ENCODE peak calls at places on chromosomes 5 and 9, in seven cellular contexts. A is lung; E is transverse colon; H is CD8-positive, alpha-beta memory T cell; U is iPS DF 6.9; G is esophagus squamous epithelium; X is gastrocnemius medialis. N is an unnamed sample.
A peak's percentile ranks its signal among the peaks of the same experiment; 100 is the strongest.

GRCh38 chr5:43042176-43042625 is 2.1 kb upstream of the ANXA2R start:
- DNase-seq in A (peak; percentile 80), E (peak; percentile 79), H (peak; percentile 75), U (no peak), G (no peak), X (no peak), N (no peak)

GRCh38 chr9:81559741-81560140 is 129.6 kb downstream of the TLE1 start:
- DNase-seq in A (no peak), E (no peak), H (no peak), U (no peak), G (no peak), X (no peak), N (peak; percentile 44)

GRCh38 chr5:115601709-115602584 is at the start of gene TICAM2:
- DNase-seq in A (peak; percentile 69), E (peak; percentile 68), H (peak; percentile 36), U (no peak), G (peak; percentile 15), X (peak; percentile 52), N (no peak)

GRCh38 chr5:59746261-59746765 is 147.2 kb downstream of the PDE4D start:
- DNase-seq in A (no peak), E (no peak), H (no peak), U (no peak), G (no peak), X (no peak), N (peak; percentile 51)

GRCh38 chr5:77012601-77013000 is 17.6 kb upstream of the AGGF1 start:
- DNase-seq in A (no peak), E (no peak), H (no peak), U (no peak), G (no peak), X (no peak), N (peak; percentile 5)

GRCh38 chr9:114037249-114037648 is 40.9 kb downstream of the AMBP start:
- DNase-seq in A (no peak), E (no peak), H (no peak), U (no peak), G (no peak), X (no peak), N (no peak)

GRCh38 chr9:137970098-137970497 is 92.5 kb downstream of the CACNA1B start:
- DNase-seq in A (no peak), E (no peak), H (no peak), U (no peak), G (no peak), X (no peak), N (no peak)

GRCh38 chr9:93649610-93650261 is 73.4 kb downstream of the PHF2 start:
- DNase-seq in A (no peak), E (peak; percentile 3), H (no peak), U (no peak), G (no peak), X (no peak), N (no peak)

GRCh38 chr9:8679405-8679951 is 879.9 kb upstream of the DMAC1 start:
- DNase-seq in A (no peak), E (no peak), H (no peak), U (no peak), G (no peak), X (no peak), N (no peak)

GRCh38 chr5:142109356-142110045 is 922 bp downstream of the NDFIP1 start:
- DNase-seq in A (no peak), E (peak; percentile 14), H (no peak), U (no peak), G (no peak), X (peak; percentile 10), N (no peak)

GRCh38 chr5:103894882-103895281 is 332.3 kb upstream of the NUDT12 start:
- DNase-seq in A (no peak), E (no peak), H (no peak), U (no peak), G (no peak), X (no peak), N (no peak)

GRCh38 chr5:26003966-26004365 is 1034.4 kb downstream of the CDH9 start:
- DNase-seq in A (no peak), E (no peak), H (no peak), U (no peak), G (no peak), X (no peak), N (no peak)

GRCh38 chr9:109639666-109640231 is 140.2 kb upstream of the PALM2AKAP2 start:
- DNase-seq in A (no peak), E (no peak), H (no peak), U (no peak), G (no peak), X (no peak), N (no peak)

GRCh38 chr5:80609692-80610091 is 39.6 kb upstream of the ANKRD34B start:
- DNase-seq in A (no peak), E (no peak), H (no peak), U (no peak), G (no peak), X (no peak), N (no peak)

GRCh38 chr5:76332620-76333170 is 70.4 kb upstream of the IQGAP2 start:
- DNase-seq in A (no peak), E (no peak), H (no peak), U (no peak), G (no peak), X (no peak), N (no peak)

GRCh38 chr5:172437445-172438303 is 16.7 kb downstream of the SH3PXD2B start:
- DNase-seq in A (peak; percentile 75), E (peak; percentile 48), H (no peak), U (no peak), G (no peak), X (no peak), N (no peak)

GRCh38 chr5:72412283-72413055 is 92.3 kb downstream of the PTCD2 start:
- DNase-seq in A (no peak), E (no peak), H (no peak), U (no peak), G (no peak), X (no peak), N (no peak)

GRCh38 chr5:10354048-10354872 is 765 bp downstream of the MARCHF6 start:
- DNase-seq in A (no peak), E (peak; percentile 55), H (peak; percentile 21), U (no peak), G (no peak), X (peak; percentile 25), N (no peak)

GRCh38 chr5:80712914-80713313 is 58.1 kb upstream of the DHFR start:
- DNase-seq in A (no peak), E (no peak), H (no peak), U (no peak), G (no peak), X (no peak), N (no peak)

DNA sequence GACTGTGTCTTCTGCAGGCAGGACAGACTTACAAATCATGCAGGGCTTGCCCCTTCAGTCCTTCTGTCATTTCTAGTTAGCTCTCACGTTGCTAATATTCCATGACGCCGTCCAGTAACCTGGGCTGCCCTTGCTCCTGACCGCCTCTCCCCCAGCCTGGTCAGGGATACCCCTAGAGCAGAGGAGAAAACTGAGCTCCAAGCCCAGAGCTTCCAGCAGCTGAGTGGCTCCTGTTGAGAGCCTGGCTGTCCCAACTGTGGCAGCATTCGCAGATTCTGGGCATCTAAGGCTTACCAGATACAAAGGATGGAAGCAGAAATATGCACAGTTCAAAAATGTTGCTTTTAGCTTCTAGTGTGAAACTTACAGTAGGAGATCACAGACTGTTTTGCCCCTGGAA is 185.2 kb downstream of the CD180 start:
- DNase-seq in A (no peak), E (no peak), H (no peak), U (no peak), G (no peak), X (no peak), N (no peak)
- H3K27ac ChIP-seq in A (peak overlapping the region; percentile 34), E (peak overlapping the region; percentile 48), H (no peak overlapping the region), U (no peak overlapping the region), G (peak overlapping the region; percentile 91), X (peak overlapping the region; percentile 90), N (peak overlapping the region; percentile 100)

DNA sequence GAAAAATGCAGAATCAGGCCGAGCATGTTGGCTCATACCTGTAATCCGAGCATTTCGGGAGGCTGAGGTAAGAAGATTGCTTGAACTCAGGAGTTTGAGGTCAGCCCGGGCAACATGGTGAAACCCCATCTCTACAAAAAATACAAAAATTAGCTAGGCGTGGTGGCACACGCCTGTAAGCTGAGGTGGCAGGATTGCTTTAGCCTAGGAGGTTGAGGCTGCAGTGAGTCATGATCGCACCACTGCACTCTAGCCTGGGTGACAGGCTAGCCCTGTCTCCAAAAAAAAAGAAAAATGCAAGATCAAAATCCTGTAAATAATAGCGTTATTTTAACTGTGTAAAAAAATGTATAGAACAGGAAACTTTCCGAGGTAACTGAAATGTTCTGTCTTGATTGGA is 39.4 kb downstream of the RNF44 start:
- DNase-seq in A (no peak), E (no peak), H (no peak), U (no peak), G (no peak), X (no peak), N (peak; percentile 44)
- H3K27ac ChIP-seq in A (no peak overlapping the region), E (no peak overlapping the region), H (no peak overlapping the region), U (no peak overlapping the region), G (peak overlapping the region; percentile 31), X (no peak overlapping the region), N (peak overlapping the region; percentile 71)

GRCh38 chr5:131950706-131951105 is 5.2 kb upstream of the MEIKIN start:
- DNase-seq in A (no peak), E (no peak), H (no peak), U (no peak), G (no peak), X (no peak), N (no peak)

GRCh38 chr5:131944700-131945550 is 538 bp downstream of the MEIKIN start:
- DNase-seq in A (no peak), E (no peak), H (no peak), U (no peak), G (no peak), X (no peak), N (no peak)

GRCh38 chr5:131943914-131944313 is 1.5 kb downstream of the MEIKIN start:
- DNase-seq in A (no peak), E (no peak), H (no peak), U (no peak), G (no peak), X (no peak), N (no peak)

GRCh38 chr5:131947445-131947844 is 2.0 kb upstream of the MEIKIN start:
- DNase-seq in A (no peak), E (no peak), H (no peak), U (no peak), G (no peak), X (no peak), N (peak; percentile 0)

DNA sequence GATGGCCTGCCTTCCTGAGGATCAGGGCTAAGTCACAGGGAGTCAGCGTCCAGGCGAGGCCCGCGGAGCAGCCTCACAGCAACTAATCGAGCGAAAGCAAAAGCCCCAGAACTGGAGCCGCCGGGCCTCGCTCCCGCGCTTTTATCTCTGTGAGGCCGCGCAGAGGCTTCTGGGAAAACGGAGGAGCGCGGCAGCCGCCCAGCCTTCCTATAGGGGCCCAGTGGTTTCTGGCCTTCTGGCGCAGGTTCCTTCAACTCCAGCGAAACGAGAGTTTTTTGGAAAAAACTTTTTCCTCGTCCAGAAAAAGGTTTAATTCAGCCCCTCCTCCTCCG is at the start of gene MEIKIN:
- DNase-seq in A (no peak), E (no peak), H (no peak), U (no peak), G (no peak), X (no peak), N (no peak)
- H3K27ac ChIP-seq in A (no peak within 1 kb of the TSS), E (no peak within 1 kb of the TSS), H (no peak within 1 kb of the TSS), U (no peak within 1 kb of the TSS), G (no peak within 1 kb of the TSS), X (no peak within 1 kb of the TSS), N (no peak within 1 kb of the TSS)

GRCh38 chr5:148833925-148834324 is 7.5 kb downstream of the ADRB2 start:
- DNase-seq in A (no peak), E (no peak), H (no peak), U (no peak), G (no peak), X (no peak), N (no peak)
- H3K27ac ChIP-seq in A (no peak overlapping the region), E (no peak overlapping the region), H (no peak overlapping the region), U (no peak overlapping the region), G (no peak overlapping the region), X (peak overlapping the region; percentile 91), N (no peak overlapping the region)

N was measured in epithelial cell of prostate.